ENCODE peak calls at places on chromosome 21, in seven cellular contexts. F is Caki2, R is midbrain, D is fibroblast of pulmonary artery, T is nucleus accumbens, B is activated B cell treated with CpG ODN at 0.5 μM for 24 hours, Q is OCI-LY7. O is an unnamed sample.

GRCh38 chr21:45917241-45917640 is 64.3 kb upstream of the COL6A1 start:
- DNase-seq in B (no peak), T (no peak), F (no peak), D (no peak), R (no peak), Q (no peak), O (no peak)

GRCh38 chr21:34179204-34179935 is 106.0 kb downstream of the MRPS6 start:
- DNase-seq in D (no peak), F (no peak), B (no peak), R (no peak), Q (no peak), T (no peak), O (no peak)

GRCh38 chr21:43355925-43356289 is 71.0 kb downstream of the SIK1 start:
- DNase-seq in D (no peak), R (no peak), T (no peak), F (no peak), B (no peak), Q (peak), O (no peak)

GRCh38 chr21:46455575-46456385 is 2.9 kb upstream of the DIP2A start:
- DNase-seq in T (peak), F (no peak), B (no peak), D (peak), Q (no peak), R (peak), O (peak)

GRCh38 chr21:18666725-18667124 is 263.1 kb upstream of the TMPRSS15 start:
- DNase-seq in D (no peak), T (no peak), F (no peak), B (no peak), R (no peak), Q (no peak), O (no peak)

GRCh38 chr21:45294509-45295291 is 7.0 kb upstream of the POFUT2 start:
- DNase-seq in F (peak), D (peak), R (no peak), T (no peak), Q (no peak), B (peak), O (peak)

GRCh38 chr21:42171091-42172053 is 47.6 kb upstream of the ABCG1 start:
- DNase-seq in B (no peak), Q (peak), F (no peak), D (no peak), T (peak), R (peak), O (no peak)

GRCh38 chr21:35128526-35128925 is 79.4 kb upstream of the RUNX1 start:
- DNase-seq in R (no peak), F (no peak), D (no peak), Q (no peak), T (no peak), B (no peak), O (no peak)

GRCh38 chr21:16239659-16240265 is 510.0 kb downstream of the USP25 start:
- DNase-seq in R (no peak), T (no peak), D (no peak), B (no peak), F (no peak), Q (no peak), O (no peak)

GRCh38 chr21:41777934-41778815 is 11.3 kb upstream of the RIPK4 start:
- DNase-seq in B (no peak), F (peak), T (peak), D (peak), Q (peak), R (peak), O (peak)

GRCh38 chr21:27143476-27143875 is 176.6 kb upstream of the ADAMTS5 start:
- DNase-seq in Q (no peak), R (no peak), F (no peak), B (no peak), T (no peak), D (no peak), O (no peak)

GRCh38 chr21:42540396-42540795 is 26.7 kb downstream of the SLC37A1 start:
- DNase-seq in R (no peak), D (no peak), B (no peak), Q (no peak), F (no peak), T (no peak), O (no peak)

GRCh38 chr21:33477066-33477465 is 2.7 kb downstream of the TMEM50B start:
- DNase-seq in B (no peak), D (no peak), T (no peak), F (no peak), R (no peak), Q (no peak), O (no peak)

GRCh38 chr21:41883582-41883981 is 4.4 kb upstream of the PRDM15 start:
- DNase-seq in B (no peak), F (no peak), D (no peak), R (no peak), Q (no peak), T (no peak), O (peak)

GRCh38 chr21:34878940-34879339 is 170.2 kb downstream of the RUNX1 start:
- DNase-seq in Q (no peak), D (no peak), T (no peak), R (no peak), F (no peak), B (no peak), O (no peak)

GRCh38 chr21:33162436-33162921 is 67.3 kb upstream of the IFNAR2 start:
- DNase-seq in F (no peak), R (no peak), T (no peak), D (no peak), B (no peak), Q (no peak), O (no peak)

GRCh38 chr21:45478115-45478801 is 64.0 kb downstream of the SLC19A1 start:
- DNase-seq in F (no peak), B (peak), Q (peak), D (peak), T (peak), R (peak), O (peak)

GRCh38 chr21:20943476-20944085 is 54.6 kb upstream of the NCAM2 start:
- DNase-seq in R (peak), D (no peak), Q (no peak), F (no peak), B (no peak), T (peak), O (no peak)

GRCh38 chr21:43805275-43805800 is 16.0 kb downstream of the RRP1 start:
- DNase-seq in D (no peak), T (no peak), B (peak), R (no peak), Q (peak), F (no peak), O (no peak)

GRCh38 chr21:29656504-29657227 is 283.1 kb downstream of the GRIK1 start:
- DNase-seq in F (peak), R (no peak), T (no peak), Q (no peak), B (no peak), D (peak), O (peak)

GRCh38 chr21:41973861-41974751 is 20.3 kb upstream of the C2CD2 start:
- DNase-seq in F (no peak), B (no peak), R (no peak), D (peak), T (no peak), Q (peak), O (no peak)

GRCh38 chr21:21907271-21907670 is 909.1 kb downstream of the NCAM2 start:
- DNase-seq in D (no peak), F (no peak), Q (no peak), T (no peak), B (no peak), R (no peak), O (peak)

GRCh38 chr21:44456915-44457736 is 1.8 kb downstream of the LRRC3 start:
- DNase-seq in Q (no peak), B (no peak), T (no peak), D (no peak), F (no peak), R (no peak), O (no peak)

GRCh38 chr21:16323586-16323985 is 593.8 kb downstream of the USP25 start:
- DNase-seq in F (no peak), D (peak), Q (no peak), R (no peak), T (no peak), B (no peak), O (peak)

GRCh38 chr21:39451332-39452206 is at the start of gene SH3BGR:
- DNase-seq in B (no peak), Q (no peak), T (peak), F (no peak), D (peak), R (peak), O (no peak)

GRCh38 chr21:39966786-39967185 is 99.5 kb downstream of the PCP4 start:
- DNase-seq in R (no peak), D (no peak), B (no peak), F (no peak), T (no peak), Q (no peak), O (no peak)

GRCh38 chr21:33428669-33429068 is 25.5 kb downstream of the IFNGR2 start:
- DNase-seq in Q (no peak), F (peak), R (no peak), T (no peak), B (no peak), D (no peak), O (no peak)

GRCh38 chr21:41817228-41817627 is 50.4 kb upstream of the RIPK4 start:
- DNase-seq in T (no peak), D (peak), R (peak), F (peak), Q (peak), B (no peak), O (peak)

GRCh38 chr21:41786521-41786987 is 19.7 kb upstream of the RIPK4 start:
- DNase-seq in T (no peak), F (peak), D (no peak), R (no peak), Q (no peak), B (no peak), O (no peak)

GRCh38 chr21:21688877-21689276 is 690.7 kb downstream of the NCAM2 start:
- DNase-seq in T (no peak), F (no peak), R (no peak), D (peak), Q (no peak), B (no peak), O (peak)

GRCh38 chr21:32764186-32764585 is 7.4 kb downstream of the PAXBP1 start:
- DNase-seq in D (no peak), Q (peak), R (no peak), F (no peak), B (no peak), T (no peak), O (no peak)